ENCODE peak calls at places on chromosome 3, in six cellular contexts. O, C, X, T, I and Z are unnamed samples.

GRCh38 chr3:133452603-133453313 is 52.9 kb downstream of the BFSP2 start:
- DNase-seq in O (no peak), X (no peak), T (no peak), C (no peak), I (no peak), Z (peak; percentile 43)

GRCh38 chr3:50227390-50228183 is 8.4 kb upstream of the GNAI2 start:
- DNase-seq in I (peak; percentile 90), X (peak; percentile 95), C (peak; percentile 89), O (peak; percentile 87), T (peak; percentile 87), Z (peak; percentile 93)

GRCh38 chr3:47799733-47800132 is 3.2 kb upstream of the DHX30 start:
- DNase-seq in I (no peak), O (peak; percentile 33), T (no peak), X (no peak), C (no peak), Z (no peak)

GRCh38 chr3:189137416-189137815 is 34.4 kb upstream of the TPRG1 start:
- DNase-seq in O (no peak), C (no peak), X (no peak), I (no peak), T (no peak), Z (no peak)

GRCh38 chr3:197501879-197502620 is 53.7 kb downstream of the BDH1 start:
- DNase-seq in O (peak; percentile 87), T (peak; percentile 32), C (no peak), X (peak; percentile 52), I (peak; percentile 66), Z (no peak)

GRCh38 chr3:18501679-18502343 is 76.7 kb upstream of the SATB1 start:
- DNase-seq in X (no peak), C (no peak), T (no peak), O (no peak), I (no peak), Z (no peak)

GRCh38 chr3:186168976-186169375 is 60.1 kb upstream of the ETV5 start:
- DNase-seq in T (no peak), I (no peak), O (no peak), X (no peak), C (no peak), Z (no peak)

GRCh38 chr3:109195812-109196211 is 59.3 kb downstream of the C3orf85 start:
- DNase-seq in T (no peak), I (peak; percentile 57), X (no peak), O (peak; percentile 41), C (no peak), Z (no peak)

GRCh38 chr3:171813278-171813896 is 3.1 kb upstream of the PLD1 start:
- DNase-seq in T (no peak), X (no peak), C (no peak), O (no peak), I (no peak), Z (no peak)

GRCh38 chr3:143895805-143896204 is 47.5 kb upstream of the SLC9A9 start:
- DNase-seq in O (peak; percentile 42), C (no peak), I (peak; percentile 44), X (peak; percentile 14), T (no peak), Z (no peak)

GRCh38 chr3:57923101-57923500 is 85.1 kb upstream of the FLNB start:
- DNase-seq in T (no peak), O (no peak), I (no peak), X (no peak), C (no peak), Z (no peak)

GRCh38 chr3:114874447-114874846 is 272.6 kb downstream of the ZBTB20 start:
- DNase-seq in C (no peak), X (no peak), O (no peak), I (peak; percentile 29), T (no peak), Z (no peak)

GRCh38 chr3:189756651-189757078 is 125.5 kb downstream of the TP63 start:
- DNase-seq in T (no peak), X (no peak), O (peak; percentile 3), C (no peak), I (no peak), Z (no peak)

GRCh38 chr3:77467702-77468407 is 428.0 kb downstream of the ROBO2 start:
- DNase-seq in I (no peak), T (no peak), X (no peak), O (no peak), C (no peak), Z (no peak)

GRCh38 chr3:41682996-41683395 is 278.9 kb downstream of the ULK4 start:
- DNase-seq in X (peak; percentile 27), I (peak; percentile 59), O (peak; percentile 76), C (no peak), T (no peak), Z (no peak)

GRCh38 chr3:113218679-113219040 is 7.3 kb downstream of the BOC start:
- DNase-seq in T (no peak), O (no peak), X (no peak), I (no peak), C (no peak), Z (no peak)

GRCh38 chr3:14461006-14461747 is 58.8 kb downstream of the SLC6A6 start:
- DNase-seq in C (no peak), T (no peak), X (no peak), O (no peak), I (no peak), Z (no peak)

GRCh38 chr3:169835533-169835932 is 22.8 kb upstream of the LRRC34 start:
- DNase-seq in I (no peak), C (no peak), T (no peak), X (no peak), O (no peak), Z (no peak)

GRCh38 chr3:109339714-109340648 is 2.6 kb upstream of the DPPA4 start:
- DNase-seq in T (no peak), C (no peak), X (no peak), I (no peak), O (no peak), Z (no peak)

GRCh38 chr3:54600441-54601204 is 327.2 kb downstream of the LRTM1 start:
- DNase-seq in X (no peak), O (no peak), I (peak; percentile 3), T (no peak), C (no peak), Z (no peak)

GRCh38 chr3:32238816-32239637 is 547 bp downstream of the CMTM8 start:
- DNase-seq in T (no peak), X (peak; percentile 51), I (peak; percentile 33), C (no peak), O (peak; percentile 38), Z (peak; percentile 19)

GRCh38 chr3:144415492-144415891 is 443.9 kb downstream of the DIPK2A start:
- DNase-seq in I (no peak), C (no peak), O (no peak), X (no peak), T (no peak), Z (no peak)

GRCh38 chr3:123683146-123683545 is 98.3 kb upstream of the HACD2 start:
- DNase-seq in I (no peak), C (no peak), T (no peak), O (no peak), X (no peak), Z (no peak)

GRCh38 chr3:128232421-128233180 is 79.3 kb downstream of the EEFSEC start:
- DNase-seq in C (no peak), T (no peak), X (no peak), O (no peak), I (no peak), Z (no peak)

GRCh38 chr3:190326930-190327329 is 4.7 kb upstream of the CLDN1 start:
- DNase-seq in I (peak; percentile 80), O (peak; percentile 87), C (no peak), T (no peak), X (no peak), Z (peak; percentile 58)

GRCh38 chr3:114455432-114455831 is 161.6 kb downstream of the TIGIT start:
- DNase-seq in X (no peak), O (no peak), C (no peak), I (no peak), T (no peak), Z (no peak)

GRCh38 chr3:182533394-182533793 is 259.9 kb upstream of the ATP11B start:
- DNase-seq in I (no peak), C (no peak), T (no peak), O (no peak), X (no peak), Z (no peak)

GRCh38 chr3:44902628-44903027 is 28.2 kb downstream of the TGM4 start:
- DNase-seq in C (no peak), I (no peak), X (no peak), T (no peak), O (no peak), Z (no peak)

GRCh38 chr3:9704343-9705322 is 1.0 kb downstream of the CPNE9 start:
- DNase-seq in T (no peak), O (peak; percentile 21), C (no peak), I (peak; percentile 39), X (peak; percentile 65), Z (no peak)

GRCh38 chr3:155753038-155753647 is 8.3 kb upstream of the PLCH1 start:
- DNase-seq in O (peak; percentile 56), I (peak; percentile 55), T (no peak), X (no peak), C (no peak), Z (no peak)